ENCODE peak calls at places on chromosomes 5 and 9, in five cellular contexts. One of them, this sample, is unnamed.

GRCh38 chr9:86732514-86732913 is 214.8 kb downstream of the GAS1 start:
- DNase-seq in caudate nucleus: no peak
- DNase-seq in IMR-90: peak
- DNase-seq in AG04450: no peak
- DNase-seq in ovary: no peak
- DNase-seq in this sample: no peak

GRCh38 chr9:6956796-6957355 is 199.1 kb downstream of the KDM4C start:
- DNase-seq in IMR-90: no peak
- DNase-seq in AG04450: no peak
- DNase-seq in caudate nucleus: no peak
- DNase-seq in ovary: no peak
- DNase-seq in this sample: no peak

GRCh38 chr9:82410306-82410705 is 421.7 kb downstream of the SPATA31D1 start:
- DNase-seq in IMR-90: peak
- DNase-seq in ovary: no peak
- DNase-seq in AG04450: peak
- DNase-seq in caudate nucleus: no peak
- DNase-seq in this sample: no peak

GRCh38 chr5:148834689-148835088 is 8.3 kb downstream of the ADRB2 start:
- DNase-seq in IMR-90: no peak
- DNase-seq in AG04450: no peak
- DNase-seq in caudate nucleus: no peak
- DNase-seq in ovary: no peak
- DNase-seq in this sample: no peak

GRCh38 chr9:72602629-72603028 is 81.2 kb downstream of the TMC1 start:
- DNase-seq in AG04450: no peak
- DNase-seq in IMR-90: peak
- DNase-seq in caudate nucleus: no peak
- DNase-seq in ovary: no peak
- DNase-seq in this sample: no peak

GRCh38 chr5:5351288-5352089 is 71.0 kb upstream of the ICE1 start:
- DNase-seq in IMR-90: no peak
- DNase-seq in ovary: no peak
- DNase-seq in caudate nucleus: no peak
- DNase-seq in AG04450: no peak
- DNase-seq in this sample: no peak

GRCh38 chr9:100083448-100084144 is 15.2 kb downstream of the ERP44 start:
- DNase-seq in caudate nucleus: no peak
- DNase-seq in AG04450: no peak
- DNase-seq in ovary: no peak
- DNase-seq in IMR-90: no peak
- DNase-seq in this sample: no peak

GRCh38 chr5:131163315-131164119 is 1.5 kb downstream of the HINT1 start:
- DNase-seq in IMR-90: peak
- DNase-seq in caudate nucleus: no peak
- DNase-seq in AG04450: no peak
- DNase-seq in ovary: no peak
- DNase-seq in this sample: no peak

GRCh38 chr5:147504001-147504400 is 5.9 kb downstream of the DPYSL3 start:
- DNase-seq in AG04450: no peak
- DNase-seq in ovary: no peak
- DNase-seq in caudate nucleus: no peak
- DNase-seq in IMR-90: peak
- DNase-seq in this sample: no peak

GRCh38 chr9:136239135-136239962 is 6.3 kb downstream of the QSOX2 start:
- DNase-seq in caudate nucleus: no peak
- DNase-seq in IMR-90: no peak
- DNase-seq in AG04450: no peak
- DNase-seq in ovary: no peak
- DNase-seq in this sample: no peak

GRCh38 chr5:139137703-139138102 is 60.5 kb downstream of the SIL1 start:
- DNase-seq in ovary: no peak
- DNase-seq in AG04450: no peak
- DNase-seq in IMR-90: peak
- DNase-seq in caudate nucleus: no peak
- DNase-seq in this sample: no peak

GRCh38 chr9:131640438-131641181 is 95.3 kb downstream of the PRRT1B start:
- DNase-seq in AG04450: peak
- DNase-seq in caudate nucleus: no peak
- DNase-seq in IMR-90: no peak
- DNase-seq in ovary: no peak
- DNase-seq in this sample: no peak
- H3K27ac ChIP-seq in AG04450: peak
- H3K27ac ChIP-seq in caudate nucleus: peak
- H3K27ac ChIP-seq in IMR-90: no peak
- H3K27ac ChIP-seq in ovary: no peak
- H3K27ac ChIP-seq in this sample: peak

GRCh38 chr5:171845857-171846785 is 60.5 kb downstream of the SMIM23 start:
- DNase-seq in caudate nucleus: no peak
- DNase-seq in AG04450: no peak
- DNase-seq in IMR-90: peak
- DNase-seq in ovary: no peak
- DNase-seq in this sample: peak
- H3K27ac ChIP-seq in caudate nucleus: no peak
- H3K27ac ChIP-seq in AG04450: no peak
- H3K27ac ChIP-seq in IMR-90: no peak
- H3K27ac ChIP-seq in ovary: no peak
- H3K27ac ChIP-seq in this sample: no peak

GRCh38 chr5:169054506-169054905 is 246.4 kb downstream of the SLIT3 start:
- DNase-seq in ovary: no peak
- DNase-seq in caudate nucleus: no peak
- DNase-seq in IMR-90: no peak
- DNase-seq in AG04450: no peak
- DNase-seq in this sample: no peak

GRCh38 chr5:169052207-169052606 is 248.7 kb downstream of the SLIT3 start:
- DNase-seq in IMR-90: no peak
- DNase-seq in ovary: no peak
- DNase-seq in AG04450: no peak
- DNase-seq in caudate nucleus: no peak
- DNase-seq in this sample: no peak

GRCh38 chr5:169044982-169045381 is 256.0 kb downstream of the SLIT3 start:
- DNase-seq in AG04450: no peak
- DNase-seq in ovary: no peak
- DNase-seq in IMR-90: no peak
- DNase-seq in caudate nucleus: no peak
- DNase-seq in this sample: no peak

GRCh38 chr5:169048568-169049125 is 252.3 kb downstream of the SLIT3 start:
- DNase-seq in IMR-90: no peak
- DNase-seq in ovary: no peak
- DNase-seq in caudate nucleus: no peak
- DNase-seq in AG04450: no peak
- DNase-seq in this sample: no peak

GRCh38 chr5:169050146-169050571 is 250.8 kb downstream of the SLIT3 start:
- DNase-seq in AG04450: no peak
- DNase-seq in caudate nucleus: no peak
- DNase-seq in IMR-90: no peak
- DNase-seq in ovary: no peak
- DNase-seq in this sample: peak
- H3K27ac ChIP-seq in AG04450: no peak
- H3K27ac ChIP-seq in caudate nucleus: no peak
- H3K27ac ChIP-seq in IMR-90: no peak
- H3K27ac ChIP-seq in ovary: no peak
- H3K27ac ChIP-seq in this sample: no peak

GRCh38 chr5:136182618-136183017 is 10.3 kb downstream of the SMIM32 start:
- DNase-seq in IMR-90: peak
- DNase-seq in ovary: no peak
- DNase-seq in caudate nucleus: no peak
- DNase-seq in AG04450: no peak
- DNase-seq in this sample: no peak

GRCh38 chr5:136186786-136187185 is 6.2 kb downstream of the SMIM32 start:
- DNase-seq in AG04450: no peak
- DNase-seq in ovary: no peak
- DNase-seq in caudate nucleus: no peak
- DNase-seq in IMR-90: no peak
- DNase-seq in this sample: no peak

GRCh38 chr5:136188859-136189258 is 4.1 kb downstream of the SMIM32 start:
- DNase-seq in AG04450: no peak
- DNase-seq in ovary: no peak
- DNase-seq in IMR-90: no peak
- DNase-seq in caudate nucleus: no peak
- DNase-seq in this sample: no peak

GRCh38 chr5:136190904-136191303 is 2.1 kb downstream of the SMIM32 start:
- DNase-seq in ovary: no peak
- DNase-seq in caudate nucleus: no peak
- DNase-seq in AG04450: no peak
- DNase-seq in IMR-90: no peak
- DNase-seq in this sample: no peak

GRCh38 chr5:136185974-136186373 is 7.0 kb downstream of the SMIM32 start:
- DNase-seq in caudate nucleus: no peak
- DNase-seq in AG04450: no peak
- DNase-seq in ovary: no peak
- DNase-seq in IMR-90: no peak
- DNase-seq in this sample: no peak
- H3K27ac ChIP-seq in caudate nucleus: no peak
- H3K27ac ChIP-seq in AG04450: no peak
- H3K27ac ChIP-seq in ovary: no peak
- H3K27ac ChIP-seq in IMR-90: no peak
- H3K27ac ChIP-seq in this sample: no peak

DNA sequence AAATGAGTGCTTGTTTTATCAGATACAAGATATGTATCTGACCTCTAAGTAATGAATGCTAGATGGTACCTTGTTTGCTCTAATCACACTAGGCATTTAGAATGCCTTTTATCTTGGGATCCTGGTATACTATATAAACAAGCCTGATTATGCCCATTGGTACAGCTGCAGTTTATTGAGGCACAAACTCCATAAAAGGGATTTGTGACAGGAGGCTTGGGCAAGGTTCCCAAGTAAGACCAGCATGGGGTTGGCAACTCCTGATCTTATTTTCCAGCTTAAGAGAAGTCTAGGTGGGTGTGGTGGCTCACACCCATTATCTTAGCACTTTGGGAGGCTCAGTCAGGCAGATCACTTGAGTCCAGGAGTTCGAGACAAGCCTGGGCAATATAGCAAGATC is 93.9 kb upstream of the DMRT1 start:
- DNase-seq in caudate nucleus: no peak
- DNase-seq in ovary: no peak
- DNase-seq in IMR-90: no peak
- DNase-seq in AG04450: no peak
- DNase-seq in this sample: no peak
- H3K27ac ChIP-seq in caudate nucleus: no peak
- H3K27ac ChIP-seq in ovary: no peak
- H3K27ac ChIP-seq in IMR-90: no peak
- H3K27ac ChIP-seq in AG04450: no peak
- H3K27ac ChIP-seq in this sample: no peak

GRCh38 chr9:18672706-18673105 is 198.8 kb downstream of the ADAMTSL1 start:
- DNase-seq in AG04450: no peak
- DNase-seq in ovary: no peak
- DNase-seq in caudate nucleus: no peak
- DNase-seq in IMR-90: peak
- DNase-seq in this sample: no peak
- H3K27ac ChIP-seq in AG04450: no peak
- H3K27ac ChIP-seq in ovary: no peak
- H3K27ac ChIP-seq in caudate nucleus: no peak
- H3K27ac ChIP-seq in IMR-90: no peak
- H3K27ac ChIP-seq in this sample: no peak

GRCh38 chr5:1033606-1034420 is 25.2 kb downstream of the NKD2 start:
- DNase-seq in AG04450: no peak
- DNase-seq in caudate nucleus: no peak
- DNase-seq in IMR-90: no peak
- DNase-seq in ovary: no peak
- DNase-seq in this sample: no peak
- H3K27ac ChIP-seq in AG04450: no peak
- H3K27ac ChIP-seq in caudate nucleus: no peak
- H3K27ac ChIP-seq in IMR-90: no peak
- H3K27ac ChIP-seq in ovary: no peak
- H3K27ac ChIP-seq in this sample: no peak

DNA sequence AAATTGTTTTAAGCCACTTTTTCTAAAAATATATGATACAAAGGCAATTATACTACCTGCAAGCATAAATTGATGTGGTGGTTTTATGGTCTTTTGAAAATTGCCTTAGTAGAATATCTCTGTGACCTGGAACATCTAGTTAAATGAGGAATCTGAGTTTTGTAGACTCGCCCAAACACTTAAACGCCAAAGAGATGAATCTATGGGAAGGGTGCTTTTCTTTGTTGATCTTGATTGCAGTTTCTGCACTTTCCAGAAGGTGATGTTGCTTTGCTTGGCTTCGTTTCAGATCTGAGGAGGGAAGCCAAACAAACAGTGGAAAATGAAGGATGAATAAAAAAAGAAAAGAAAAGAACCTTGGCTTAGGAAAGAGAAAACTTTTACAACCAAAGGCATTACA is 1021.3 kb downstream of the NR2F1-AS1 start:
- DNase-seq in IMR-90: peak
- DNase-seq in ovary: no peak
- DNase-seq in AG04450: no peak
- DNase-seq in caudate nucleus: no peak
- DNase-seq in this sample: no peak
- H3K27ac ChIP-seq in IMR-90: peak
- H3K27ac ChIP-seq in ovary: no peak
- H3K27ac ChIP-seq in AG04450: no peak
- H3K27ac ChIP-seq in caudate nucleus: no peak
- H3K27ac ChIP-seq in this sample: no peak

DNA sequence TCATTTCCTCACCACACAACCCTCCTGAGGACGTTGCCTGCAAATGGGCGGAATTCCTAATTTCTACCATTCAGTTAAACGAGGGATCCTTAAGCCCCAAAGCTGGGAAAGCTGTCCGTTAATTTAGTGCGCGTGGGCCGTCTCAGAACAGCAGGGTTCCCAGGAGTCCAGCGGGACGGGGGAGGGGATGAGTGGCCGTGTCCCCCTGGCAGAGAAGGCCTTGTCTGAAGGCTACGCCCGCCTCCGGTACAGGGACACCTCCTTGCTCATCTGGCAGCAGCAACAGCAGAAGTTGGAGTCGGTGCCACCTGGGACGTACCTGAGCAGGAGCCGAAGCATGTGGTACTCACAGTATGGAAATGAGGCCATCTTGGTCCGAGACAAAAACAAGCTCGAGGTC is 1.3 kb downstream of the BRD3OS start:
- DNase-seq in AG04450: no peak
- DNase-seq in IMR-90: no peak
- DNase-seq in ovary: peak
- DNase-seq in caudate nucleus: no peak
- DNase-seq in this sample: no peak
- H3K27ac ChIP-seq in AG04450: no peak
- H3K27ac ChIP-seq in IMR-90: no peak
- H3K27ac ChIP-seq in ovary: no peak
- H3K27ac ChIP-seq in caudate nucleus: no peak
- H3K27ac ChIP-seq in this sample: no peak

GRCh38 chr5:154271936-154272514 is 81.5 kb downstream of the GALNT10 start:
- DNase-seq in ovary: no peak
- DNase-seq in IMR-90: no peak
- DNase-seq in caudate nucleus: no peak
- DNase-seq in AG04450: no peak
- DNase-seq in this sample: no peak
- H3K27ac ChIP-seq in ovary: peak
- H3K27ac ChIP-seq in IMR-90: no peak
- H3K27ac ChIP-seq in caudate nucleus: no peak
- H3K27ac ChIP-seq in AG04450: no peak
- H3K27ac ChIP-seq in this sample: peak